ENCODE peak calls at places on chromosomes 12 and 14, in four cellular contexts. One of them, this sample, is unnamed.

GRCh38 chr14:71658261-71658860 is 273.9 kb upstream of the RGS6 start:
- DNase-seq in T1000: no peak
- DNase-seq in cardiac fibroblast: peak; percentile 10
- DNase-seq in HTR-8/SVneo: no peak
- DNase-seq in this sample: peak; percentile 27

GRCh38 chr14:74551903-74552371 is 58.4 kb downstream of the ISCA2 start:
- DNase-seq in T1000: no peak
- DNase-seq in cardiac fibroblast: no peak
- DNase-seq in HTR-8/SVneo: no peak
- DNase-seq in this sample: no peak

GRCh38 chr12:121072147-121072546 is 33.1 kb upstream of the OASL start:
- DNase-seq in T1000: no peak
- DNase-seq in cardiac fibroblast: no peak
- DNase-seq in HTR-8/SVneo: no peak
- DNase-seq in this sample: no peak

GRCh38 chr12:96077081-96077480 is 41.7 kb upstream of the LTA4H start:
- DNase-seq in T1000: no peak
- DNase-seq in cardiac fibroblast: no peak
- DNase-seq in HTR-8/SVneo: no peak
- DNase-seq in this sample: no peak

GRCh38 chr14:98952595-98953325 is 319.2 kb downstream of the BCL11B start:
- DNase-seq in T1000: peak; percentile 6
- DNase-seq in cardiac fibroblast: peak; percentile 58
- DNase-seq in HTR-8/SVneo: no peak
- DNase-seq in this sample: no peak

GRCh38 chr12:46942579-46942978 is 116.8 kb upstream of the SLC38A4 start:
- DNase-seq in T1000: peak; percentile 7
- DNase-seq in cardiac fibroblast: no peak
- DNase-seq in HTR-8/SVneo: peak; percentile 45
- DNase-seq in this sample: no peak

GRCh38 chr12:14422516-14423230 is 57.2 kb downstream of the ATF7IP start:
- DNase-seq in T1000: no peak
- DNase-seq in cardiac fibroblast: no peak
- DNase-seq in HTR-8/SVneo: no peak
- DNase-seq in this sample: no peak

GRCh38 chr12:12432373-12432772 is 75.5 kb downstream of the BORCS5 start:
- DNase-seq in T1000: no peak
- DNase-seq in cardiac fibroblast: peak; percentile 72
- DNase-seq in HTR-8/SVneo: no peak
- DNase-seq in this sample: no peak

GRCh38 chr12:122807651-122808050 is 27.6 kb upstream of the HIP1R start:
- DNase-seq in T1000: no peak
- DNase-seq in cardiac fibroblast: no peak
- DNase-seq in HTR-8/SVneo: no peak
- DNase-seq in this sample: no peak

GRCh38 chr14:52797653-52798052 is 6.2 kb upstream of the GNPNAT1 start:
- DNase-seq in T1000: no peak
- DNase-seq in cardiac fibroblast: no peak
- DNase-seq in HTR-8/SVneo: no peak
- DNase-seq in this sample: no peak

This sample was measured in OCI-LY7.